ENCODE peak calls at places on chromosome 5, in nine cellular contexts. G is GM13976; C is Daoy; Z is fibroblast of lung; J is MCF 10A; K is cardiac muscle cell; F is GM04504; A is activated CD4-positive, CD25-positive, alpha-beta regulatory T cell; D is fibroblast of the aortic adventitia. B is an unnamed sample.

GRCh38 chr5:139637438-139638089 is 10.6 kb upstream of the CXXC5 start:
- DNase-seq in G (peak; percentile 88), C (peak; percentile 90), Z (peak; percentile 84), J (peak; percentile 67), K (peak; percentile 84), F (peak; percentile 70), A (no peak), D (peak; percentile 82), B (peak; percentile 79)

GRCh38 chr5:22651355-22651754 is 201.8 kb downstream of the CDH12 start:
- DNase-seq in G (no peak), C (no peak), Z (no peak), J (no peak), K (no peak), F (no peak), A (no peak), D (no peak), B (no peak)

GRCh38 chr5:32138839-32139493 is 35.2 kb downstream of the GOLPH3 start:
- DNase-seq in G (no peak), C (peak; percentile 37), Z (peak; percentile 59), J (no peak), K (no peak), F (no peak), A (no peak), D (no peak), B (no peak)

GRCh38 chr5:63145167-63145566 is 566.5 kb downstream of the LRRC70 start:
- DNase-seq in G (no peak), C (no peak), Z (no peak), J (no peak), K (no peak), F (no peak), A (no peak), D (peak; percentile 50), B (no peak)

GRCh38 chr5:89756955-89757354 is 652.6 kb downstream of the CETN3 start:
- DNase-seq in G (no peak), C (peak; percentile 10), Z (peak; percentile 96), J (no peak), K (peak; percentile 9), F (no peak), A (no peak), D (peak; percentile 24), B (no peak)

GRCh38 chr5:178114325-178115135 is 1.2 kb downstream of the N4BP3 start:
- DNase-seq in G (no peak), C (peak; percentile 71), Z (no peak), J (no peak), K (peak; percentile 50), F (no peak), A (no peak), D (no peak), B (peak; percentile 58)

GRCh38 chr5:172458956-172459355 is 4.6 kb upstream of the SH3PXD2B start:
- DNase-seq in G (no peak), C (no peak), Z (no peak), J (no peak), K (no peak), F (no peak), A (no peak), D (no peak), B (no peak)

GRCh38 chr5:92963801-92964200 is 617.2 kb downstream of the NR2F1-AS1 start:
- DNase-seq in G (no peak), C (no peak), Z (no peak), J (no peak), K (no peak), F (no peak), A (no peak), D (no peak), B (no peak)

GRCh38 chr5:13143630-13144029 is 800.9 kb downstream of the DNAH5 start:
- DNase-seq in G (no peak), C (peak; percentile 4), Z (no peak), J (peak; percentile 89), K (no peak), F (no peak), A (no peak), D (no peak), B (no peak)

GRCh38 chr5:123429993-123430392 is 6.8 kb upstream of the CEP120 start:
- DNase-seq in G (no peak), C (peak; percentile 49), Z (peak; percentile 87), J (peak; percentile 99), K (no peak), F (peak; percentile 58), A (no peak), D (peak; percentile 96), B (no peak)

GRCh38 chr5:169706758-169707450 is 69.8 kb downstream of the DOCK2 start:
- DNase-seq in G (no peak), C (peak; percentile 55), Z (peak; percentile 76), J (peak; percentile 74), K (peak; percentile 10), F (peak; percentile 62), A (no peak), D (peak; percentile 77), B (no peak)

GRCh38 chr5:54673523-54674225 is 156.1 kb downstream of the SNX18 start:
- DNase-seq in G (no peak), C (no peak), Z (peak; percentile 51), J (no peak), K (peak; percentile 40), F (no peak), A (no peak), D (no peak), B (peak; percentile 29)

GRCh38 chr5:135141303-135142268 is 107.6 kb upstream of the PITX1 start:
- DNase-seq in G (no peak), C (peak; percentile 31), Z (peak; percentile 43), J (peak; percentile 94), K (no peak), F (no peak), A (no peak), D (no peak), B (no peak)

GRCh38 chr5:113119271-113119924 is 142.8 kb downstream of the DCP2 start:
- DNase-seq in G (no peak), C (no peak), Z (no peak), J (no peak), K (peak; percentile 23), F (no peak), A (no peak), D (peak; percentile 49), B (no peak)

GRCh38 chr5:158725223-158725825 is 374.4 kb downstream of the EBF1 start:
- DNase-seq in G (no peak), C (no peak), Z (no peak), J (no peak), K (no peak), F (peak; percentile 51), A (no peak), D (no peak), B (no peak)

GRCh38 chr5:152560508-152561137 is 155.5 kb upstream of the NMUR2 start:
- DNase-seq in G (peak; percentile 22), C (peak; percentile 6), Z (peak; percentile 42), J (peak; percentile 82), K (peak; percentile 75), F (peak; percentile 10), A (no peak), D (peak; percentile 24), B (peak; percentile 1)

GRCh38 chr5:127930311-127930710 is 153.3 kb upstream of the SLC12A2 start:
- DNase-seq in G (no peak), C (no peak), Z (peak; percentile 82), J (peak; percentile 39), K (no peak), F (no peak), A (no peak), D (peak; percentile 80), B (no peak)

GRCh38 chr5:175821790-175822211 is 49.6 kb upstream of the CPLX2 start:
- DNase-seq in G (peak; percentile 50), C (peak; percentile 78), Z (peak; percentile 23), J (peak; percentile 59), K (no peak), F (no peak), A (no peak), D (no peak), B (no peak)

GRCh38 chr5:73150872-73151271 is 22.1 kb upstream of the TMEM174 start:
- DNase-seq in G (no peak), C (no peak), Z (no peak), J (no peak), K (no peak), F (no peak), A (no peak), D (no peak), B (no peak)

GRCh38 chr5:75054110-75054930 is 2.0 kb upstream of the GCNT4 start:
- DNase-seq in G (no peak), C (peak; percentile 48), Z (peak; percentile 71), J (no peak), K (peak; percentile 61), F (peak; percentile 28), A (no peak), D (no peak), B (no peak)

GRCh38 chr5:174482549-174482948 is 241.8 kb upstream of the MSX2 start:
- DNase-seq in G (no peak), C (no peak), Z (no peak), J (no peak), K (no peak), F (no peak), A (no peak), D (no peak), B (no peak)

GRCh38 chr5:67211926-67212325 is 15.3 kb upstream of the CD180 start:
- DNase-seq in G (no peak), C (peak; percentile 35), Z (peak; percentile 94), J (peak; percentile 70), K (no peak), F (peak; percentile 31), A (no peak), D (peak; percentile 79), B (no peak)